ENCODE peak calls at places on chromosomes 4 and X, in five cellular contexts. E, V, S, K and P are unnamed samples.

GRCh38 chr4:39429476-39430310 is 23.0 kb downstream of the KLB start:
- DNase-seq in K (no peak), S (no peak), E (no peak), V (no peak), P (no peak)

GRCh38 chr4:154119317-154119716 is 330.4 kb upstream of the SFRP2 start:
- DNase-seq in E (peak), K (peak), V (no peak), S (no peak), P (no peak)

GRCh38 chr4:657338-658030 is 16.6 kb downstream of the ATP5ME start:
- DNase-seq in E (no peak), S (no peak), V (no peak), K (no peak), P (no peak)

GRCh38 chrX:147476008-147476407 is 435.7 kb upstream of the FMR1 start:
- DNase-seq in S (no peak), E (no peak), K (peak), V (peak), P (peak)

GRCh38 chr4:126023946-126024345 is 709.2 kb downstream of the FAT4 start:
- DNase-seq in E (no peak), V (no peak), K (no peak), S (no peak), P (no peak)

GRCh38 chr4:967113-968104 is 6.0 kb downstream of the DGKQ start:
- DNase-seq in V (no peak), K (no peak), E (no peak), S (no peak), P (no peak)

GRCh38 chr4:124483043-124483906 is 229.3 kb downstream of the ANKRD50 start:
- DNase-seq in S (no peak), K (no peak), V (no peak), E (peak), P (no peak)

GRCh38 chr4:118327554-118328241 is 25.1 kb downstream of the PRSS12 start:
- DNase-seq in K (peak), V (no peak), E (peak), S (no peak), P (no peak)

GRCh38 chr4:8199594-8200301 is 658 bp downstream of the SH3TC1 start:
- DNase-seq in V (no peak), E (no peak), S (peak), K (no peak), P (no peak)

GRCh38 chr4:152160236-152160800 is 375.6 kb downstream of the FBXW7 start:
- DNase-seq in K (no peak), S (no peak), V (no peak), E (no peak), P (no peak)

GRCh38 chr4:183790661-183791060 is 114.4 kb upstream of the STOX2 start:
- DNase-seq in E (no peak), S (no peak), K (no peak), V (no peak), P (no peak)

GRCh38 chrX:13938053-13938765 is 91.5 kb downstream of the GEMIN8 start:
- DNase-seq in E (no peak), K (no peak), S (no peak), V (peak), P (no peak)

GRCh38 chrX:108736509-108737479 is at the start of gene IRS4:
- DNase-seq in S (no peak), E (no peak), V (peak), K (peak), P (no peak)

GRCh38 chr4:158410272-158410671 is 111.4 kb upstream of the RXFP1 start:
- DNase-seq in S (no peak), V (no peak), E (peak), K (peak), P (no peak)

GRCh38 chr4:16532240-16532990 is 306.1 kb upstream of the TAPT1 start:
- DNase-seq in S (no peak), K (peak), E (peak), V (no peak), P (no peak)

GRCh38 chr4:48375651-48376291 is 34.4 kb downstream of the SLAIN2 start:
- DNase-seq in K (peak), S (no peak), E (peak), V (no peak), P (no peak)

GRCh38 chrX:84469226-84469625 is 33.0 kb downstream of the HDX start:
- DNase-seq in K (peak), E (peak), V (no peak), S (no peak), P (no peak)

GRCh38 chrX:10617964-10618342 is 2.4 kb downstream of the MID1 start:
- DNase-seq in S (no peak), E (peak), V (no peak), K (peak), P (no peak)

GRCh38 chr4:16124232-16124631 is 40.4 kb upstream of the PROM1 start:
- DNase-seq in E (no peak), K (no peak), S (no peak), V (no peak), P (no peak)

GRCh38 chr4:104394409-104394813 is 100.3 kb downstream of the CXXC4 start:
- DNase-seq in S (no peak), E (no peak), K (no peak), V (peak), P (no peak)
- H3K4me3 ChIP-seq in S (no peak), E (no peak), K (no peak), V (no peak), P (no peak)

GRCh38 chr4:53477038-53477565 is 99.7 kb downstream of the FIP1L1 start:
- DNase-seq in K (no peak), E (no peak), S (no peak), V (no peak), P (no peak)
- H3K4me3 ChIP-seq in K (no peak), E (no peak), S (no peak), V (no peak), P (no peak)

GRCh38 chr4:26601204-26601603 is 17.3 kb downstream of the TBC1D19 start:
- DNase-seq in K (no peak), E (no peak), S (no peak), V (no peak), P (no peak)
- H3K4me3 ChIP-seq in K (no peak), E (no peak), S (no peak), V (no peak), P (no peak)

GRCh38 chr4:2817136-2817535 is 24.3 kb downstream of the SH3BP2 start:
- DNase-seq in V (no peak), E (no peak), S (no peak), K (no peak), P (no peak)
- H3K4me3 ChIP-seq in V (no peak), E (no peak), S (no peak), K (no peak), P (no peak)

GRCh38 chr4:119471259-119471658 is 149.3 kb upstream of the FABP2 start:
- DNase-seq in E (no peak), S (no peak), V (no peak), K (no peak), P (no peak)
- H3K4me3 ChIP-seq in E (no peak), S (no peak), V (no peak), K (no peak), P (no peak)

GRCh38 chr4:35963969-35964515 is 280.3 kb downstream of the ARAP2 start:
- DNase-seq in S (no peak), E (no peak), V (no peak), K (no peak), P (no peak)

GRCh38 chr4:35970366-35970960 is 273.9 kb downstream of the ARAP2 start:
- DNase-seq in K (no peak), S (no peak), V (no peak), E (no peak), P (no peak)

GRCh38 chr4:35966558-35966957 is 277.8 kb downstream of the ARAP2 start:
- DNase-seq in V (no peak), E (no peak), K (no peak), S (no peak), P (no peak)

GRCh38 chr4:35963383-35963782 is 280.9 kb downstream of the ARAP2 start:
- DNase-seq in E (no peak), V (no peak), K (no peak), S (no peak), P (no peak)

GRCh38 chr4:35965300-35965699 is 279.0 kb downstream of the ARAP2 start:
- DNase-seq in E (no peak), V (no peak), S (no peak), K (no peak), P (no peak)
- H3K4me3 ChIP-seq in E (no peak), V (no peak), S (no peak), K (no peak), P (no peak)

DNA sequence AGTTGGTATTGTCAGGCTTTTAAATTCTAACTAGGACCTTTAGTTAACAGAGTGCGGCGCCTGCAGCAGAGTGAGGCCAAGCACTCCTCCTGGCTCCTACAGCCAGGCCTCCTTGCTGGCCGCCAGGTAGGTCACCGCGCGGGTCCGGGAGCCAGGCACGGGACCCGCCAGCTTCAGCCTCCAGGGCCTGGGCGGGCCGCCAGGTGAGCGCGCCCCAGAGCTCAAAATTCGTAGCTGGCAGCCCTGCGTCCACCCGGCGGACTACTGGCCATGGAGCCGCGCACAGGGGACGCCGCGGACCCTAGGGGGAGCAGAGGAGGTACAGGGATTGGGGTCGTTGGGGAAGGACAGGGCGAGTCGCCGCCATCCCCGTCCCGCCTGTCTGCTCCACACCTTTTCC is at the start of gene MAGIX:
- DNase-seq in S (no peak), V (no peak), E (no peak), K (no peak), P (no peak)
- H3K4me3 ChIP-seq in S (no peak), V (peak), E (peak), K (peak), P (peak)

DNA sequence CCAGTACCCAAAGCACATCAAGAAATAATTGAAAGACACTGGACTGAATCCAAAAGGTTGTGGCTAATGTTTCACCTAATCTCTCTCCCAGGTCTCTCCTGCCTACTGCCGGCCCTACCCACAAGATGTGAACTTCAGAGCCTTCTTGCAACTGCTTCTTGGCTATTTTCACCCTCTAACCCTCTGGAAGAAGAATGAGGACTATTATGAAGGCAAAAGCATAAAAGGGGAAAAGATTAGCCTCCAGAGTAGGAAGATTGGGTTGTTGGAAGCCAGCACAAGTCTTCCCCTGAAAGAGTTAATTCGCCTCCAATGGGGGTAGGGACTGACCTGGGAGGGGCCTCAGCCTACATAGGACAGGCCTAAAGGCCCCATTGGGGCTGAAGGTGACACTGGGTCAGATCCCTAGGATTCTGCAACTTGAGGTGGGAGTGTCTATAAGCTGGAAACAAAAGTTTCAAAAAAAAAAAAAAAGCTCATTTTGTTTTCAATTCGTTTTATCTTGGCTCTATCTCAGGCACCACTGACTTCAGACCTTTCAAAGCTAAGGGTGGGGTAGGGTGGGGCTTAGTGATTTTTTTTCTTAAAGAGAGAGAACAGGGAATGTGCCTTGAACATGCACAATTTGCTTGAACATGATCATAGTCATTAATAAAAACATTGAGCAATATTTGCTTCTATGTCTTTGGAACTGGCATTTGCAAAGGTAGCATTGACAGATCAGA is 278.6 kb upstream of the KLF3 start:
- DNase-seq in S (no peak), K (peak), E (no peak), V (no peak), P (no peak)
- H3K4me3 ChIP-seq in S (no peak), K (no peak), E (no peak), V (no peak), P (no peak)

DNA sequence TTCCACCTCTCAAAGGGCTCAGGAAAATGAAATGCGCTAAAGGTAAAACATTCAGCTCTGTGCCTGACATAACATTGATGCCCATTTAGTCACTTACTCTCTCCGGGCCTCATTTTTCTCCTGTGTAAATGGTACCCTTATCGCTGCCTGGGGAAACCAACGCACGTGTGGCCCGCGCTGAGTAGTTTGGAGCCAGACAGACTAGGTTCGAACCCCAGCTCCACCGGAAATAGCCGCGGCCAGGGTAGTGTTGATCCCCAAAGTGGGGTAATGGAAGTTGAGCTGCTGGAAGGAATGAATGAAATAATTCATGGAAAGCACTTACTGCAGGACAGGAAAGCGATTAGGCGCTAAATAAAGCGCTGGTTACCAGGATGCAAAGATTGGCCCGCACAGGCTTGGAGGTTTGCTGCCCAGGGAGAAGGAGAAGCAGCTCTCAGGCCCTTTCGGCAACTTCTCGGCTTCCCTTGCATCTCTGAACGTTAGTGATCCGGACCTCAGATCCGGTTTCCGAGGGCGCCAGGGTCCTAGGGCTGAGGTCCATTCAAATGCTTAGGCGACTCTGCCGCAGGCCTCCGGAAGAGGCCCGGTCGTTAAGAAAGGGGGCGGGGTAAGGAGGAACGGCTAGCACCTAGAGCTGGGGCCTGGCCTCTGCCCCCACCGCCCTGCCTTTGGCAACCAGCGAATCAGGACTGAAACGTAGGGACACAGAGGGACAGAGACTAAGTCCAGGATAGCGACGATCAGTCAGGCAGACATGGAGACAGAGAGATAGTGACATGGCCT is 13.3 kb downstream of the NKX3-2 start:
- DNase-seq in S (no peak), K (no peak), E (no peak), V (no peak), P (no peak)
- H3K4me3 ChIP-seq in S (no peak), K (no peak), E (no peak), V (no peak), P (no peak)

GRCh38 chr4:163404570-163404969 is 60.9 kb downstream of the NPY5R start:
- DNase-seq in V (no peak), K (no peak), S (no peak), E (no peak), P (no peak)
- H3K4me3 ChIP-seq in V (no peak), K (no peak), S (no peak), E (no peak), P (no peak)